ENCODE peak calls at places on chromosomes 13 and 19, in ten cellular contexts. A is ovary, Y is cardiac muscle cell, H is AG09309, Z is IMR-90, K is mucosa of descending colon, M is cardiac fibroblast, T is AG04450, D is pancreas, Q is tibial nerve. P is an unnamed sample.

GRCh38 chr13:34462843-34463242 is 479.2 kb upstream of the NBEA start:
- DNase-seq in D (no peak), K (no peak), H (peak), M (peak), Q (no peak), T (no peak), Z (peak), A (no peak), Y (no peak), P (peak)

GRCh38 chr13:48383384-48383783 is 29.5 kb downstream of the LPAR6 start:
- DNase-seq in K (no peak), Q (no peak), M (no peak), A (no peak), Z (no peak), H (no peak), T (no peak), D (no peak), Y (no peak), P (no peak)

GRCh38 chr13:77918391-77919261 is at the start of gene EDNRB:
- DNase-seq in T (no peak), M (peak), Q (peak), H (no peak), Y (peak), A (peak), K (peak), D (no peak), Z (peak), P (peak)

GRCh38 chr13:45121421-45121820 is 1.1 kb downstream of the GTF2F2 start:
- DNase-seq in Q (no peak), D (no peak), H (no peak), Z (peak), M (peak), A (no peak), Y (peak), K (no peak), T (no peak), P (peak)

GRCh38 chr19:50992666-50993035 is 8.8 kb downstream of the KLK8 start:
- DNase-seq in D (no peak), Q (no peak), H (no peak), A (no peak), K (no peak), M (no peak), Y (no peak), Z (no peak), T (no peak), P (no peak)

GRCh38 chr19:56838930-56839664 is 1.4 kb downstream of the PEG3 start:
- DNase-seq in M (peak), A (peak), T (no peak), Y (no peak), Z (no peak), K (peak), Q (peak), D (peak), H (no peak), P (peak)

GRCh38 chr13:36214163-36214921 is at the start of gene SOHLH2:
- DNase-seq in M (no peak), Z (no peak), Y (no peak), K (no peak), D (no peak), H (no peak), T (no peak), Q (no peak), A (no peak), P (no peak)

GRCh38 chr19:51060336-51060735 is 4.6 kb downstream of the KLK13 start:
- DNase-seq in T (no peak), Z (no peak), H (no peak), M (no peak), K (no peak), A (no peak), Q (no peak), D (no peak), Y (no peak), P (no peak)

GRCh38 chr13:91185294-91185863 is 162.1 kb upstream of the MIR17HG start:
- DNase-seq in K (no peak), H (no peak), Z (peak), A (no peak), Y (peak), Q (no peak), T (no peak), D (no peak), M (peak), P (peak)

GRCh38 chr19:50542825-50543428 is 25.3 kb downstream of the LRRC4B start:
- DNase-seq in Z (no peak), Q (no peak), M (no peak), Y (no peak), K (no peak), H (no peak), D (no peak), A (no peak), T (no peak), P (no peak)

GRCh38 chr13:109700176-109700575 is 86.2 kb downstream of the IRS2 start:
- DNase-seq in Q (peak), Z (peak), A (peak), M (peak), H (no peak), D (no peak), K (peak), Y (peak), T (no peak), P (peak)

GRCh38 chr19:23309926-23310325 is 59.7 kb upstream of the ZNF724 start:
- DNase-seq in A (no peak), Y (no peak), T (no peak), K (no peak), D (no peak), H (no peak), Q (no peak), M (no peak), Z (no peak), P (no peak)

GRCh38 chr19:29687244-29687896 is 22.1 kb downstream of the PLEKHF1 start:
- DNase-seq in A (no peak), K (no peak), D (no peak), H (peak), Z (peak), M (peak), T (peak), Y (no peak), Q (peak), P (peak)

GRCh38 chr19:34639491-34640085 is 37.4 kb downstream of the SCGB2B2 start:
- DNase-seq in Y (peak), Z (peak), T (peak), K (no peak), H (peak), M (peak), Q (peak), A (no peak), D (no peak), P (peak)

GRCh38 chr13:33494596-33495214 is 209.2 kb upstream of the STARD13 start:
- DNase-seq in T (peak), Q (no peak), D (no peak), H (no peak), Z (peak), K (no peak), Y (no peak), M (peak), A (no peak), P (peak)

GRCh38 chr13:99356216-99357089 is 49.3 kb upstream of the GPR183 start:
- DNase-seq in Z (peak), A (peak), K (no peak), Q (peak), H (peak), Y (no peak), D (no peak), M (peak), T (peak), P (peak)

GRCh38 chr19:12065100-12065538 is 588 bp downstream of the ZNF844 start:
- DNase-seq in Q (peak), K (no peak), Z (peak), Y (peak), H (peak), M (peak), A (no peak), T (no peak), D (no peak), P (peak)

GRCh38 chr13:49218493-49219051 is 1.6 kb upstream of the MLNR start:
- DNase-seq in T (no peak), M (peak), D (no peak), H (no peak), Z (peak), A (no peak), Y (peak), Q (no peak), K (no peak), P (peak)

GRCh38 chr13:93158565-93158964 is 68.0 kb upstream of the GPC6 start:
- DNase-seq in Q (no peak), K (no peak), D (no peak), A (no peak), Y (no peak), Z (no peak), T (no peak), M (no peak), H (no peak), P (no peak)

GRCh38 chr13:50924025-50924424 is 14.4 kb downstream of the RNASEH2B start:
- DNase-seq in H (no peak), D (no peak), Q (no peak), T (no peak), A (no peak), Z (no peak), Y (no peak), M (no peak), K (no peak), P (no peak)

GRCh38 chr13:73040968-73041580 is 17.7 kb upstream of the KLF5 start:
- DNase-seq in H (no peak), T (no peak), D (no peak), A (no peak), Y (no peak), Q (no peak), K (peak), M (no peak), Z (no peak), P (no peak)

GRCh38 chr19:47890865-47891621 is 4.9 kb upstream of the SULT2A1 start:
- DNase-seq in M (no peak), K (no peak), T (no peak), Z (no peak), D (no peak), Y (no peak), A (no peak), Q (no peak), H (no peak), P (no peak)

GRCh38 chr13:107824636-107825035 is 390.7 kb downstream of the LIG4 start:
- DNase-seq in Q (no peak), D (no peak), Z (no peak), T (no peak), H (no peak), M (no peak), K (no peak), Y (no peak), A (no peak), P (no peak)

GRCh38 chr19:41447732-41448332 is 4.9 kb downstream of the ERICH4 start:
- DNase-seq in A (no peak), D (no peak), Q (no peak), M (no peak), Y (no peak), T (no peak), H (no peak), Z (no peak), K (no peak), P (no peak)

GRCh38 chr13:85140192-85140591 is 659.0 kb downstream of the SLITRK6 start:
- DNase-seq in M (no peak), H (no peak), Q (no peak), A (no peak), K (no peak), Z (no peak), D (no peak), Y (no peak), T (no peak), P (peak)

GRCh38 chr13:29582171-29582570 is 13.3 kb downstream of the SLC7A1 start:
- DNase-seq in D (no peak), K (peak), Q (no peak), Z (no peak), A (no peak), H (no peak), T (no peak), M (no peak), Y (no peak), P (no peak)

GRCh38 chr13:49240017-49240416 is 7.7 kb upstream of the CDADC1 start:
- DNase-seq in D (no peak), H (no peak), T (no peak), Q (no peak), M (peak), K (no peak), Z (peak), A (no peak), Y (peak), P (peak)

DNA sequence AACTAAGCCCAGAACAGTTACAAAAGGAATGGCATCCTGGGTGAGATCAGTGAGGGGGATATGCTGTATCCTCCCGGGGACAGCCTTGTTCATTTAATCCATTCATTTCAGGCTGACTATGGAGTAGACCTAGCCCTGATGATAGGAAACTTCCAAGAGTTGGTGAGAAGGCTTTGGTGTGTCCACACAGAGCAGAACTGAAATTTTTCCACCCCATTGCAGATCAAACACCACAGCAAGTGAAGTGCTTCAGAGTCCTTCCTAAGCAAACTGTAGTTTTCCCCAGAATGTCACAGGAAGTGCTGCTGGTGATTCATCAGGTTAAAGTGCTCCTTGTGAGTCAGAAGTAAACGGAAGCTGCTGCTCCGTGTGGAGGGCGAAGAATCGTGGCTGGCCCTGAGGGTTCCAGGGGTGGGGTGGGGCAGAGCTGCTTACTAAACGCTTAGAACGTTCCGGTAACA is 113.2 kb downstream of the TEX26 start:
- DNase-seq in H (peak), K (peak), M (peak), T (peak), A (peak), Z (peak), D (no peak), Q (no peak), Y (no peak), P (peak)
- H3K4me3 ChIP-seq in H (no peak), K (no peak), M (no peak), T (no peak), A (no peak), Z (no peak), D (no peak), Q (no peak), Y (no peak), P (no peak)

DNA sequence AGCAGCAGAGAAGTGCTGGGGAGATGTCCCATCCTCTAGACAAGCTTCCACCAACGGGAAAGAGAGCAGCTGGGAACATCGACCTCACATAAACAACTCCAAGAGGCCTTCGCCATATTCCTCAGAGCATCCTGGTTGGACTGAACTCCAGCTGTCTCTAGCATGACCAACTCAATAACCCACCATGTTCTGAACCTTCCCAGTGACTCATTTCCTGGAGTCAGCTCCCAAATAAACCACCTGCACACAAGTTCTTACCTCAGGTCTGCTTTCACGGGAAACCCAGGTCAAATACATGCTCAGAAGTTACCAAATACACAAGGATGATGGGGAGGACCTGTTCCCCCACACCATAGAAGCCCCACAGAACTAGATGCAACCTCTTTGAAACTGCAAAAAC is 878.5 kb downstream of the UQCRFS1 start:
- DNase-seq in A (no peak), Q (no peak), T (no peak), Z (no peak), M (no peak), D (no peak), H (no peak), Y (no peak), K (no peak), P (no peak)
- TF ChIP-seq CTCF in A (no peak), Q (no peak), T (no peak), Z (no peak), M (no peak), D (no peak), H (no peak), Y (no peak), K (no peak), P (no peak)

GRCh38 chr19:2239771-2240770 is 3.4 kb downstream of the SF3A2 start:
- DNase-seq in Q (no peak), T (no peak), Z (peak), A (no peak), M (peak), D (peak), K (no peak), H (no peak), Y (no peak), P (peak)
- H3K4me3 ChIP-seq in Q (peak), T (peak), Z (peak), A (peak), M (peak), D (no peak), K (no peak), H (peak), Y (peak), P (peak)

GRCh38 chr13:20721058-20721453 is 17.6 kb downstream of the IL17D start:
- DNase-seq in K (no peak), Q (no peak), A (no peak), D (no peak), M (no peak), Z (no peak), Y (no peak), T (no peak), H (no peak), P (no peak)

GRCh38 chr13:20720499-20720898 is 17.0 kb downstream of the IL17D start:
- DNase-seq in Y (no peak), A (no peak), Q (no peak), K (no peak), Z (no peak), M (no peak), D (no peak), H (no peak), T (no peak), P (no peak)

GRCh38 chr13:20718958-20719566 is 15.6 kb downstream of the IL17D start:
- DNase-seq in A (no peak), Z (no peak), T (no peak), Y (no peak), H (no peak), M (no peak), Q (no peak), D (no peak), K (no peak), P (no peak)

GRCh38 chr13:20719783-20720182 is 16.3 kb downstream of the IL17D start:
- DNase-seq in Y (no peak), Q (no peak), H (no peak), Z (no peak), M (no peak), D (no peak), T (no peak), K (no peak), A (no peak), P (no peak)

GRCh38 chr13:20721454-20722357 is 18.2 kb downstream of the IL17D start:
- DNase-seq in M (peak), K (peak), Z (peak), D (peak), T (peak), Y (peak), H (no peak), A (no peak), Q (peak), P (peak)
- TF ChIP-seq CTCF in M (no peak), K (no peak), Z (peak), D (no peak), T (no peak), Y (peak), H (no peak), A (no peak), Q (no peak), P (no peak)